ENCODE peak calls at places on chromosome 2, in ten cellular contexts. X, I, R, V, P, T, N, U, A and H are unnamed samples.

GRCh38 chr2:39570130-39570555 is 95.6 kb upstream of the TMEM178A start:
- DNase-seq in X (no peak), I (no peak), R (no peak), V (no peak), P (no peak), T (no peak), N (no peak), U (no peak), A (no peak), H (no peak)

GRCh38 chr2:44741507-44741906 is 200.0 kb upstream of the SIX3 start:
- DNase-seq in X (no peak), I (no peak), R (no peak), V (no peak), P (no peak), T (no peak), N (no peak), U (no peak), A (no peak), H (no peak)

GRCh38 chr2:136112317-136112891 is 5.5 kb downstream of the CXCR4 start:
- DNase-seq in X (no peak), I (no peak), R (peak), V (no peak), P (no peak), T (no peak), N (no peak), U (no peak), A (no peak), H (no peak)

GRCh38 chr2:196944570-196944969 is 18.1 kb upstream of the PGAP1 start:
- DNase-seq in X (no peak), I (no peak), R (no peak), V (no peak), P (no peak), T (no peak), N (no peak), U (no peak), A (peak), H (no peak)

GRCh38 chr2:3303583-3304406 is 73.8 kb downstream of the EIPR1 start:
- DNase-seq in X (peak), I (peak), R (peak), V (no peak), P (peak), T (peak), N (peak), U (peak), A (peak), H (peak)

GRCh38 chr2:62871506-62871905 is 166.0 kb downstream of the EHBP1 start:
- DNase-seq in X (peak), I (no peak), R (no peak), V (no peak), P (no peak), T (no peak), N (peak), U (no peak), A (no peak), H (no peak)

GRCh38 chr2:143808166-143808565 is 678.9 kb downstream of the ARHGAP15 start:
- DNase-seq in X (peak), I (no peak), R (peak), V (no peak), P (no peak), T (no peak), N (peak), U (no peak), A (no peak), H (no peak)

GRCh38 chr2:105490204-105490603 is 91.4 kb upstream of the FHL2 start:
- DNase-seq in X (no peak), I (no peak), R (no peak), V (no peak), P (no peak), T (no peak), N (peak), U (no peak), A (no peak), H (no peak)

GRCh38 chr2:22855761-22856184 is 529.2 kb upstream of the KLHL29 start:
- DNase-seq in X (no peak), I (no peak), R (no peak), V (no peak), P (peak), T (no peak), N (no peak), U (no peak), A (no peak), H (peak)

GRCh38 chr2:174338626-174339570 is 4.1 kb downstream of the SP9 start:
- DNase-seq in X (no peak), I (no peak), R (no peak), V (no peak), P (no peak), T (no peak), N (no peak), U (no peak), A (peak), H (no peak)

GRCh38 chr2:64462940-64463339 is 9.0 kb downstream of the LGALSL start:
- DNase-seq in X (no peak), I (no peak), R (no peak), V (no peak), P (no peak), T (no peak), N (peak), U (no peak), A (no peak), H (no peak)

GRCh38 chr2:183037281-183037659 is 987 bp downstream of the NCKAP1 start:
- DNase-seq in X (peak), I (peak), R (no peak), V (no peak), P (no peak), T (no peak), N (peak), U (no peak), A (no peak), H (no peak)

GRCh38 chr2:198054299-198054698 is 249.9 kb downstream of the PLCL1 start:
- DNase-seq in X (peak), I (peak), R (peak), V (no peak), P (peak), T (peak), N (peak), U (no peak), A (peak), H (no peak)

GRCh38 chr2:57107353-57107752 is 923.6 kb downstream of the CCDC85A start:
- DNase-seq in X (no peak), I (no peak), R (no peak), V (no peak), P (no peak), T (no peak), N (no peak), U (no peak), A (no peak), H (no peak)

GRCh38 chr2:56170536-56170935 is 13.3 kb upstream of the CCDC85A start:
- DNase-seq in X (no peak), I (no peak), R (no peak), V (no peak), P (no peak), T (no peak), N (peak), U (no peak), A (no peak), H (no peak)

GRCh38 chr2:158716921-158717320 is 78.2 kb upstream of the DAPL1 start:
- DNase-seq in X (no peak), I (no peak), R (no peak), V (no peak), P (no peak), T (no peak), N (no peak), U (no peak), A (no peak), H (no peak)

GRCh38 chr2:207166349-207167128 is 791 bp upstream of the KLF7 start:
- DNase-seq in X (peak), I (peak), R (peak), V (no peak), P (peak), T (peak), N (peak), U (peak), A (peak), H (peak)

GRCh38 chr2:88329815-88330603 is 122.5 kb downstream of the FOXI3 start:
- DNase-seq in X (peak), I (peak), R (peak), V (no peak), P (no peak), T (no peak), N (peak), U (no peak), A (peak), H (no peak)

GRCh38 chr2:1577846-1578245 is 164.6 kb downstream of the TPO start:
- DNase-seq in X (no peak), I (no peak), R (no peak), V (no peak), P (no peak), T (no peak), N (no peak), U (no peak), A (no peak), H (no peak)

GRCh38 chr2:11303290-11304013 is 41.0 kb downstream of the ROCK2 start:
- DNase-seq in X (no peak), I (no peak), R (no peak), V (no peak), P (no peak), T (no peak), N (no peak), U (no peak), A (no peak), H (no peak)

GRCh38 chr2:25098558-25099486 is 56.9 kb downstream of the EFR3B start:
- DNase-seq in X (peak), I (no peak), R (no peak), V (no peak), P (no peak), T (no peak), N (peak), U (no peak), A (no peak), H (no peak)

DNA sequence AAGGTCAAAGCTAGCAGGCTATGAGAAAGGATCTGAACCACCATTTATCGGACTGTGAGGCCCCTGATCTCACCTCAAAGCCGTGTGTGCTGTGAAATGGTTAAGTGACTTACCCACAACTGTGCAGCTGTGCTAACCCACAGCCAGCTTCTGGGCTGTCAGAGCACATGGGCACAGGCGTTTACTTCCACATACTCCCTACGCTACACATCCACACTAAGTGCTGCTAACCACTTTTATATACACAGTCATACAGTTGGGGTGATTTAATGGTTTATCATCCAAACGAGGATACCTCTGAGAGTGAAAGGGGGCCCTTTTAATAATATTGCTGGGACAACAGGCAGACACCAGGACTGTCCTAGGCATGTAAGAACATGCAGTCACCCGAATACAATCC is 37.3 kb downstream of the CYRIA start:
- DNase-seq in X (peak), I (no peak), R (peak), V (no peak), P (no peak), T (no peak), N (no peak), U (no peak), A (no peak), H (no peak)
- TF ChIP-seq CTCF in X (no peak), I (no peak), R (no peak), V (no peak), P (no peak), T (no peak), N (no peak), U (no peak), A (no peak), H (no peak)

DNA sequence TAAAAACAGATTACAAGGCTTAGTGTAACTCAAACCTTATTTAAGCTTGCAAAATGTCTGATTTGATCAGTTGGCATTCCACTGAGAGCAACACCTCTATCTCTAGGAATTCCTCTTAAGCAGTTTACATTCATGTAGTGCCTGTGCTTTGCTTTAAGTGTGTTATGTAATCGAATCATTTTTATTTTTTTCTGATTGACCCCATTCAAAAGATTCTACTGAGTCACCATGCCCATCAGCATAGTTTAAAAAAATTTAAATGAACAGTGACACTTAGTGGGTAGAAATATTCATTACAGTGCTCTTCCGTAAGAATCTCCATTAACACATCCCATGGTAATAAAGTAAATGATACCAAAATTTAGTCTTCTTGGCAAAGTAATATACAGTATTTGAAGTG is 67.8 kb upstream of the SLC4A10 start:
- DNase-seq in X (peak), I (no peak), R (no peak), V (no peak), P (no peak), T (no peak), N (peak), U (no peak), A (no peak), H (no peak)
- TF ChIP-seq CTCF in X (no peak), I (no peak), R (no peak), V (no peak), P (no peak), T (peak), N (no peak), U (no peak), A (no peak), H (peak)

GRCh38 chr2:168247341-168248305 is at the start of gene STK39:
- DNase-seq in X (peak), I (peak), R (peak), V (no peak), P (peak), T (peak), N (peak), U (peak), A (peak), H (no peak)

GRCh38 chr2:168245074-168245825 is 2.1 kb downstream of the STK39 start:
- DNase-seq in X (peak), I (no peak), R (peak), V (no peak), P (no peak), T (no peak), N (no peak), U (no peak), A (no peak), H (no peak)

GRCh38 chr2:168246072-168246482 is 1.3 kb downstream of the STK39 start:
- DNase-seq in X (no peak), I (no peak), R (no peak), V (no peak), P (no peak), T (no peak), N (no peak), U (no peak), A (no peak), H (no peak)

GRCh38 chr2:168244318-168244717 is 3.1 kb downstream of the STK39 start:
- DNase-seq in X (peak), I (no peak), R (peak), V (no peak), P (peak), T (peak), N (no peak), U (no peak), A (no peak), H (no peak)

DNA sequence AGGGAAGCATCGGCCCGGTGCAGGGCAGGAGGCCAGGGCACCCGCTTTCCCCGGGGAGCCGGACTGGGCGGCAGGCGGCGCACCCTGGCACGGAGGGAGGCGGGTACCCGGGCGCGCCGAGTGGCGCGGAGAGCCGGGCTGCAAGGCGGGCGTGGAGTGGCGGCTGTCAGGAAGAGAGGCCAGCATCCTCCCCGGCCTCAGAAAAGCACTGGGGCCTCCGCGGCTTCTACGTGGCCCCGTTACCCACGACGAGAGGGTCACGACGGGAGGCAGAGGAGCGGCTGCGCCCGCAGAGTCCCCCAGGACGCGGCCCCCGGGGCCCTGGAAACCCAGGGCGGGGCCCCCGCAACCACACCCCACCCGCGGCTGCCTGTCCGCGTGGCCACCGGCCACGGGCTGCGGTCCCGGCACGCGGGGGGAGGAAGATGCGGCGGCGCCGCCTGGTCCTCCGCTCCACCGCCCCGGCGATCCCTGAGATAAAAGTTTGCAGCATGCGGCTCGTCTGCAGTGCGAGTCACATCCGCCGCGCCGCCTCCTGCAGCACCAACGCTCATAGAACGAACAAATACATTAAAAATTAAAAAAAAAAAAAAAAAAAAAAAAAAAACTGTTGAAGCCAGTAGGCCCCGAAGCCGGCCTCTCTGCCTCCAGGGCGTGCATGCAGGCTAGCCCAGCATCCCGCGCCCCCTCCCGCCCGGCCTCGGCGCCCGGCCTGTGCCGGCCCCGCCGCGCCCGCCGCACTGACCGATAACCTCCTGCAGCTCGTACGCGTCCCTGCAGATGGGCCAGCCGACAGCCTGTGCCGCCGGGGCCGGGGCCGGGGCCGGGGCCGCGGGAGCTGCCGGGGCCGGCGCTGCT is 683 bp downstream of the STK39 start:
- DNase-seq in X (peak), I (peak), R (peak), V (no peak), P (peak), T (peak), N (peak), U (peak), A (peak), H (no peak)
- TF ChIP-seq CTCF in X (peak), I (peak), R (peak), V (peak), P (no peak), T (no peak), N (no peak), U (peak), A (no peak), H (peak)

GRCh38 chr2:37441055-37441454 is 96.6 kb downstream of the QPCT start:
- DNase-seq in X (no peak), I (no peak), R (no peak), V (no peak), P (no peak), T (no peak), N (no peak), U (no peak), A (no peak), H (no peak)
- TF ChIP-seq CTCF in X (no peak), I (no peak), R (no peak), V (no peak), P (no peak), T (no peak), N (no peak), U (no peak), A (no peak), H (no peak)